ENCODE peak calls at places on chromosomes 7 and 10, in four cellular contexts. One of them, this sample, is unnamed.

GRCh38 chr7:93799750-93800357 is 90.7 kb downstream of the TFPI2 start:
- DNase-seq in mucosa of gallbladder: no peak
- DNase-seq in naive thymus-derived CD4-positive, alpha-beta T cell: no peak
- DNase-seq in activated CD8-positive, alpha-beta memory T cell treated with anti-CD3 and anti-CD28 coated beads, Interleukin-2, amount 50 U/mL, for 4 hours: no peak
- DNase-seq in this sample: no peak

GRCh38 chr7:46205478-46205877 is 284.4 kb upstream of the IGFBP3 start:
- DNase-seq in activated CD8-positive, alpha-beta memory T cell treated with anti-CD3 and anti-CD28 coated beads, Interleukin-2, amount 50 U/mL, for 4 hours: no peak
- DNase-seq in naive thymus-derived CD4-positive, alpha-beta T cell: no peak
- DNase-seq in mucosa of gallbladder: no peak
- DNase-seq in this sample: no peak

GRCh38 chr7:72099784-72100183 is 312.4 kb downstream of the CALN1 start:
- DNase-seq in activated CD8-positive, alpha-beta memory T cell treated with anti-CD3 and anti-CD28 coated beads, Interleukin-2, amount 50 U/mL, for 4 hours: no peak
- DNase-seq in naive thymus-derived CD4-positive, alpha-beta T cell: no peak
- DNase-seq in mucosa of gallbladder: no peak
- DNase-seq in this sample: no peak

GRCh38 chr10:109866168-109866994 is 56.9 kb downstream of the XPNPEP1 start:
- DNase-seq in activated CD8-positive, alpha-beta memory T cell treated with anti-CD3 and anti-CD28 coated beads, Interleukin-2, amount 50 U/mL, for 4 hours: no peak
- DNase-seq in mucosa of gallbladder: no peak
- DNase-seq in naive thymus-derived CD4-positive, alpha-beta T cell: no peak
- DNase-seq in this sample: peak

GRCh38 chr7:127391591-127392181 is 822 bp downstream of the ZNF800 start:
- DNase-seq in mucosa of gallbladder: peak
- DNase-seq in activated CD8-positive, alpha-beta memory T cell treated with anti-CD3 and anti-CD28 coated beads, Interleukin-2, amount 50 U/mL, for 4 hours: peak
- DNase-seq in naive thymus-derived CD4-positive, alpha-beta T cell: peak
- DNase-seq in this sample: peak

GRCh38 chr7:64884913-64885370 is 18.1 kb upstream of the ZNF273 start:
- DNase-seq in activated CD8-positive, alpha-beta memory T cell treated with anti-CD3 and anti-CD28 coated beads, Interleukin-2, amount 50 U/mL, for 4 hours: no peak
- DNase-seq in mucosa of gallbladder: peak
- DNase-seq in naive thymus-derived CD4-positive, alpha-beta T cell: no peak
- DNase-seq in this sample: no peak

GRCh38 chr7:100629117-100629711 is 12.1 kb downstream of the TFR2 start:
- DNase-seq in mucosa of gallbladder: no peak
- DNase-seq in activated CD8-positive, alpha-beta memory T cell treated with anti-CD3 and anti-CD28 coated beads, Interleukin-2, amount 50 U/mL, for 4 hours: no peak
- DNase-seq in naive thymus-derived CD4-positive, alpha-beta T cell: no peak
- DNase-seq in this sample: no peak

GRCh38 chr7:158682456-158682855 is 22.1 kb downstream of the NCAPG2 start:
- DNase-seq in naive thymus-derived CD4-positive, alpha-beta T cell: no peak
- DNase-seq in mucosa of gallbladder: no peak
- DNase-seq in activated CD8-positive, alpha-beta memory T cell treated with anti-CD3 and anti-CD28 coated beads, Interleukin-2, amount 50 U/mL, for 4 hours: no peak
- DNase-seq in this sample: no peak

GRCh38 chr7:40850017-40850416 is 715.2 kb downstream of the SUGCT start:
- DNase-seq in naive thymus-derived CD4-positive, alpha-beta T cell: no peak
- DNase-seq in activated CD8-positive, alpha-beta memory T cell treated with anti-CD3 and anti-CD28 coated beads, Interleukin-2, amount 50 U/mL, for 4 hours: no peak
- DNase-seq in mucosa of gallbladder: no peak
- DNase-seq in this sample: no peak

GRCh38 chr10:132909491-132910071 is 32.8 kb downstream of the CFAP46 start:
- DNase-seq in mucosa of gallbladder: no peak
- DNase-seq in naive thymus-derived CD4-positive, alpha-beta T cell: no peak
- DNase-seq in activated CD8-positive, alpha-beta memory T cell treated with anti-CD3 and anti-CD28 coated beads, Interleukin-2, amount 50 U/mL, for 4 hours: no peak
- DNase-seq in this sample: no peak

This sample was measured in CD4-positive, CD25-positive, alpha-beta regulatory T cell.